ENCODE peak calls at places on chromosome 11, in six cellular contexts. One of them, this sample, is unnamed. For H3K4me1, the result is how much of the 10 kb centered on the place peaks cover.

GRCh38 chr11:71488086-71488967 is 35.3 kb downstream of the NADSYN1 start:
- DNase-seq in ascending aorta: peak
- DNase-seq in mucosa of descending colon: no peak
- DNase-seq in heart right ventricle: peak
- DNase-seq in GM23338: peak
- DNase-seq in BE2C: peak
- DNase-seq in this sample: no peak

GRCh38 chr11:72238492-72239295 is 5.3 kb downstream of the PHOX2A start:
- DNase-seq in GM23338: peak
- DNase-seq in ascending aorta: peak
- DNase-seq in BE2C: peak
- DNase-seq in heart right ventricle: peak
- DNase-seq in mucosa of descending colon: no peak
- DNase-seq in this sample: no peak

GRCh38 chr11:108591893-108592292 is 1.7 kb downstream of the EXPH5 start:
- DNase-seq in ascending aorta: no peak
- DNase-seq in heart right ventricle: no peak
- DNase-seq in GM23338: no peak
- DNase-seq in mucosa of descending colon: peak
- DNase-seq in BE2C: no peak
- DNase-seq in this sample: no peak

GRCh38 chr11:47271328-47271727 is 1.4 kb downstream of the MADD start:
- DNase-seq in heart right ventricle: no peak
- DNase-seq in BE2C: no peak
- DNase-seq in mucosa of descending colon: no peak
- DNase-seq in ascending aorta: no peak
- DNase-seq in GM23338: no peak
- DNase-seq in this sample: no peak

GRCh38 chr11:8754241-8754640 is 71.6 kb downstream of the RPL27A start:
- DNase-seq in ascending aorta: no peak
- DNase-seq in GM23338: no peak
- DNase-seq in mucosa of descending colon: no peak
- DNase-seq in heart right ventricle: no peak
- DNase-seq in BE2C: no peak
- DNase-seq in this sample: no peak

GRCh38 chr11:70881948-70882715 is 370.2 kb downstream of the SHANK2 start:
- DNase-seq in BE2C: no peak
- DNase-seq in mucosa of descending colon: no peak
- DNase-seq in ascending aorta: no peak
- DNase-seq in GM23338: peak
- DNase-seq in heart right ventricle: no peak
- DNase-seq in this sample: no peak

GRCh38 chr11:134714021-134714656 is 302.1 kb upstream of the B3GAT1 start:
- DNase-seq in ascending aorta: peak
- DNase-seq in BE2C: no peak
- DNase-seq in GM23338: no peak
- DNase-seq in heart right ventricle: no peak
- DNase-seq in mucosa of descending colon: no peak
- DNase-seq in this sample: no peak

GRCh38 chr11:63880031-63880841 is 36.7 kb downstream of the RCOR2 start:
- DNase-seq in heart right ventricle: no peak
- DNase-seq in mucosa of descending colon: no peak
- DNase-seq in ascending aorta: no peak
- DNase-seq in GM23338: no peak
- DNase-seq in BE2C: no peak
- DNase-seq in this sample: no peak

GRCh38 chr11:128776434-128777284 is 82.8 kb downstream of the FLI1 start:
- DNase-seq in GM23338: peak
- DNase-seq in ascending aorta: no peak
- DNase-seq in BE2C: peak
- DNase-seq in mucosa of descending colon: peak
- DNase-seq in heart right ventricle: peak
- DNase-seq in this sample: no peak

GRCh38 chr11:2899080-2899783 is 13.7 kb upstream of the CDKN1C start:
- DNase-seq in BE2C: no peak
- DNase-seq in heart right ventricle: no peak
- DNase-seq in mucosa of descending colon: no peak
- DNase-seq in GM23338: no peak
- DNase-seq in ascending aorta: no peak
- DNase-seq in this sample: no peak

GRCh38 chr11:129313588-129314288 is 61.9 kb upstream of the BARX2 start:
- DNase-seq in GM23338: no peak
- DNase-seq in BE2C: no peak
- DNase-seq in heart right ventricle: no peak
- DNase-seq in ascending aorta: no peak
- DNase-seq in mucosa of descending colon: no peak
- DNase-seq in this sample: no peak

GRCh38 chr11:12066799-12067508 is 43.4 kb upstream of the MICAL2 start:
- DNase-seq in mucosa of descending colon: peak
- DNase-seq in BE2C: no peak
- DNase-seq in heart right ventricle: no peak
- DNase-seq in ascending aorta: peak
- DNase-seq in GM23338: peak
- DNase-seq in this sample: peak

GRCh38 chr11:86442420-86442819 is 67.7 kb downstream of the CCDC81 start:
- DNase-seq in mucosa of descending colon: no peak
- DNase-seq in heart right ventricle: no peak
- DNase-seq in BE2C: no peak
- DNase-seq in GM23338: no peak
- DNase-seq in ascending aorta: no peak
- DNase-seq in this sample: no peak

GRCh38 chr11:19349340-19350025 is 108.7 kb upstream of the E2F8 start:
- DNase-seq in GM23338: no peak
- DNase-seq in heart right ventricle: no peak
- DNase-seq in BE2C: no peak
- DNase-seq in mucosa of descending colon: no peak
- DNase-seq in ascending aorta: no peak
- DNase-seq in this sample: no peak

GRCh38 chr11:75350743-75351540 is 519 bp downstream of the ARRB1 start:
- DNase-seq in ascending aorta: peak
- DNase-seq in mucosa of descending colon: peak
- DNase-seq in GM23338: peak
- DNase-seq in BE2C: peak
- DNase-seq in heart right ventricle: no peak
- DNase-seq in this sample: peak

GRCh38 chr11:59183768-59184167 is 11.8 kb downstream of the DTX4 start:
- DNase-seq in ascending aorta: no peak
- DNase-seq in heart right ventricle: no peak
- DNase-seq in mucosa of descending colon: no peak
- DNase-seq in BE2C: no peak
- DNase-seq in GM23338: no peak
- DNase-seq in this sample: peak

GRCh38 chr11:107501713-107502112 is 44.1 kb upstream of the CWF19L2 start:
- DNase-seq in ascending aorta: no peak
- DNase-seq in BE2C: no peak
- DNase-seq in mucosa of descending colon: no peak
- DNase-seq in heart right ventricle: no peak
- DNase-seq in GM23338: no peak
- DNase-seq in this sample: no peak

GRCh38 chr11:11978792-11979486 is 29.5 kb downstream of the DKK3 start:
- DNase-seq in GM23338: no peak
- DNase-seq in mucosa of descending colon: peak
- DNase-seq in heart right ventricle: peak
- DNase-seq in ascending aorta: peak
- DNase-seq in BE2C: peak
- DNase-seq in this sample: peak

GRCh38 chr11:125300791-125301218 is 136.3 kb downstream of the PKNOX2 start:
- DNase-seq in heart right ventricle: no peak
- DNase-seq in BE2C: no peak
- DNase-seq in mucosa of descending colon: no peak
- DNase-seq in ascending aorta: peak
- DNase-seq in GM23338: no peak
- DNase-seq in this sample: no peak

GRCh38 chr11:44931466-44931865 is 19.2 kb downstream of the TP53I11 start:
- DNase-seq in GM23338: no peak
- DNase-seq in BE2C: no peak
- DNase-seq in heart right ventricle: no peak
- DNase-seq in ascending aorta: no peak
- DNase-seq in mucosa of descending colon: no peak
- DNase-seq in this sample: no peak

GRCh38 chr11:769887-770641 is 7.2 kb downstream of the GATD1 start:
- DNase-seq in ascending aorta: no peak
- DNase-seq in BE2C: no peak
- DNase-seq in mucosa of descending colon: no peak
- DNase-seq in GM23338: no peak
- DNase-seq in heart right ventricle: no peak
- DNase-seq in this sample: no peak

GRCh38 chr11:27237641-27238040 is 125.4 kb downstream of the CCDC34 start:
- DNase-seq in heart right ventricle: no peak
- DNase-seq in BE2C: no peak
- DNase-seq in ascending aorta: no peak
- DNase-seq in mucosa of descending colon: peak
- DNase-seq in GM23338: no peak
- DNase-seq in this sample: no peak

GRCh38 chr11:128530119-128531091 is 57.0 kb downstream of the ETS1 start:
- DNase-seq in heart right ventricle: no peak
- DNase-seq in BE2C: no peak
- DNase-seq in GM23338: no peak
- DNase-seq in ascending aorta: no peak
- DNase-seq in mucosa of descending colon: no peak
- DNase-seq in this sample: peak

GRCh38 chr11:108616549-108616948 is 23.0 kb upstream of the EXPH5 start:
- DNase-seq in ascending aorta: no peak
- DNase-seq in GM23338: peak
- DNase-seq in heart right ventricle: no peak
- DNase-seq in mucosa of descending colon: no peak
- DNase-seq in BE2C: no peak
- DNase-seq in this sample: no peak

GRCh38 chr11:64211181-64211872 is 4.8 kb downstream of the FERMT3 start:
- DNase-seq in ascending aorta: no peak
- DNase-seq in BE2C: no peak
- DNase-seq in GM23338: no peak
- DNase-seq in mucosa of descending colon: no peak
- DNase-seq in heart right ventricle: no peak
- DNase-seq in this sample: peak

GRCh38 chr11:46725338-46726205 is 6.6 kb downstream of the F2 start:
- DNase-seq in BE2C: no peak
- DNase-seq in GM23338: peak
- DNase-seq in heart right ventricle: no peak
- DNase-seq in ascending aorta: no peak
- DNase-seq in mucosa of descending colon: no peak
- DNase-seq in this sample: no peak

DNA sequence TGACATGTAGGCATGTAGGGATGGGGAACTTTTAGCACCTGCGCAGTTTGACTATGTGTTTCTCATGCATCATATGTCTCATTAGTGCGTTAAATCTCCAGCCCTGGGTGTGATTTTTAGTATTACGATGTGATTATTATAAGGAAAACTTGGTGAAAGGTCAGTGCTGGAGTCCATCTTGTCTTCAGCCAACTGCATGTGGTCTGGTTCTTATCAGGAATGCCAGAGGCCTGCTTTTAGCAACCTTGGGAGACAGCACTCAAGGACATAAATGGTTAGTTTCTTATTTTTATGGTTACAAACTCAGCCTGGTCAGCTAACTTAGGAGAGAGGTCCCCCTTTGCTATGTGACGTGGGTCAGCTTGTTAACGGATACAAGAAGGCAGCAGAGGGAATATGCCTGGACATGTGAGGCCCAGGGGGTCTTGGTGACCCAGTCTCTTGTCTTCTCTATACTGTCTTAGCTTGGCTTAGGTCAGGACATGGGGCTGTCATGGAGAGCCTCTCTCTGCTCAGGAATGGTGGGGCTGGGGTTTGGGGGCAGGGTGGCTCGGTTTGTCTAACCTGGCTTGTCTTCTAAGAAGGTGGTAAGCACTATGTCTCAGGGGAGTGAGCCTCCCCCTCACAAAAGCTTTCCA is 21.5 kb downstream of the KCTD21 start:
- DNase-seq in ascending aorta: no peak
- DNase-seq in mucosa of descending colon: no peak
- DNase-seq in heart right ventricle: no peak
- DNase-seq in BE2C: no peak
- DNase-seq in GM23338: no peak
- DNase-seq in this sample: peak
- H3K4me1 ChIP-seq in ascending aorta: half or more
- H3K4me1 ChIP-seq in mucosa of descending colon: under half
- H3K4me1 ChIP-seq in heart right ventricle: under half
- H3K4me1 ChIP-seq in BE2C: under half
- H3K4me1 ChIP-seq in GM23338: under half
- H3K4me1 ChIP-seq in this sample: under half

GRCh38 chr11:116853461-116854073 is 16.1 kb upstream of the APOA1 start:
- DNase-seq in heart right ventricle: no peak
- DNase-seq in GM23338: no peak
- DNase-seq in ascending aorta: no peak
- DNase-seq in mucosa of descending colon: peak
- DNase-seq in BE2C: no peak
- DNase-seq in this sample: no peak
- H3K4me3 ChIP-seq in heart right ventricle: no peak
- H3K4me3 ChIP-seq in GM23338: no peak
- H3K4me3 ChIP-seq in ascending aorta: no peak
- H3K4me3 ChIP-seq in mucosa of descending colon: no peak
- H3K4me3 ChIP-seq in BE2C: no peak
- H3K4me3 ChIP-seq in this sample: no peak

GRCh38 chr11:36578458-36578857 is 10.7 kb downstream of the RAG1 start:
- DNase-seq in GM23338: no peak
- DNase-seq in BE2C: no peak
- DNase-seq in ascending aorta: no peak
- DNase-seq in mucosa of descending colon: no peak
- DNase-seq in heart right ventricle: no peak
- DNase-seq in this sample: no peak

GRCh38 chr11:36577859-36578258 is 10.1 kb downstream of the RAG1 start:
- DNase-seq in heart right ventricle: no peak
- DNase-seq in ascending aorta: no peak
- DNase-seq in mucosa of descending colon: no peak
- DNase-seq in BE2C: no peak
- DNase-seq in GM23338: no peak
- DNase-seq in this sample: no peak

GRCh38 chr11:36586543-36586942 is 7.8 kb upstream of the IFTAP start:
- DNase-seq in BE2C: no peak
- DNase-seq in GM23338: no peak
- DNase-seq in heart right ventricle: no peak
- DNase-seq in ascending aorta: no peak
- DNase-seq in mucosa of descending colon: no peak
- DNase-seq in this sample: no peak

GRCh38 chr11:36581536-36581935 is 12.8 kb upstream of the IFTAP start:
- DNase-seq in ascending aorta: no peak
- DNase-seq in heart right ventricle: no peak
- DNase-seq in mucosa of descending colon: no peak
- DNase-seq in GM23338: peak
- DNase-seq in BE2C: no peak
- DNase-seq in this sample: no peak

DNA sequence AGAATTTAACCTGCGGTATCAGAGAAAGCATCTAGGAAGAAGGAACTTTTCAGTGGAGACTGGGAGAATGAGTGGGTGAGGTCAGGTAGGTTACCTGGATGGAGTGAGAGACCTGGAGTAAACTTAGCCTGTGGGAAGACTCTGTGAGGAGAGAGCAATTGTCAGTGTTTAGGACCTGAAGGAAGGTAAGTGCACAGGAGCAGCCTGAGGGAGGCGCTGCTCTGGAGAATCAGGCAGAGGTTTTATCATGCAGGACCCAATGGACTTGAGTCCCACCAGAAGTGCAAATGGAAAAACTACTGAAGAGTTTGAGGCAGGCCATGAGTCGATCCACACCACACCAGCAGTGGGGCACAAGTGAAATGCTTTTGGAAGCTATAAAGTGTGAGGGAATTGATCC is 10.6 kb upstream of the IFTAP start:
- DNase-seq in GM23338: peak
- DNase-seq in heart right ventricle: no peak
- DNase-seq in mucosa of descending colon: no peak
- DNase-seq in ascending aorta: no peak
- DNase-seq in BE2C: no peak
- DNase-seq in this sample: no peak
- TF ChIP-seq CTCF in GM23338: peak
- TF ChIP-seq CTCF in heart right ventricle: no peak
- TF ChIP-seq CTCF in mucosa of descending colon: no peak
- TF ChIP-seq CTCF in ascending aorta: no peak
- TF ChIP-seq CTCF in BE2C: no peak
- TF ChIP-seq CTCF in this sample: no peak

GRCh38 chr11:57424137-57424801 is 2.7 kb downstream of the SLC43A3 start:
- DNase-seq in heart right ventricle: no peak
- DNase-seq in GM23338: no peak
- DNase-seq in mucosa of descending colon: no peak
- DNase-seq in ascending aorta: no peak
- DNase-seq in BE2C: no peak
- DNase-seq in this sample: no peak
- H3K4me1 ChIP-seq in heart right ventricle: half or more
- H3K4me1 ChIP-seq in GM23338: under half
- H3K4me1 ChIP-seq in mucosa of descending colon: under half
- H3K4me1 ChIP-seq in ascending aorta: under half
- H3K4me1 ChIP-seq in BE2C: under half
- H3K4me1 ChIP-seq in this sample: under half